ENCODE peak calls at places on chromosomes 1 and 21, in four cellular contexts. M is BE2C, N is endothelial cell, B is GM10248. A is an unnamed sample.

GRCh38 chr1:33322109-33322508 is 1.2 kb upstream of the A3GALT2 start:
- DNase-seq in N (no peak), M (no peak), B (no peak), A (no peak)

GRCh38 chr1:99548924-99549605 is 96.8 kb upstream of the PALMD start:
- DNase-seq in B (no peak), N (no peak), M (peak), A (no peak)

GRCh38 chr1:167467126-167467725 is 51.1 kb downstream of the CD247 start:
- DNase-seq in N (no peak), M (no peak), B (no peak), A (peak)

GRCh38 chr1:6090288-6090687 is 44.6 kb downstream of the KCNAB2 start:
- DNase-seq in N (no peak), M (no peak), B (no peak), A (no peak)

GRCh38 chr21:28763809-28764418 is 228.8 kb downstream of the LTN1 start:
- DNase-seq in B (no peak), M (no peak), N (no peak), A (no peak)

GRCh38 chr21:39087238-39087975 is 95.8 kb downstream of the PSMG1 start:
- DNase-seq in N (no peak), M (no peak), B (no peak), A (no peak)

GRCh38 chr21:26130249-26130896 is 40.2 kb downstream of the APP start:
- DNase-seq in B (no peak), M (no peak), N (no peak), A (no peak)

GRCh38 chr1:34265396-34265795 is 88.7 kb downstream of the C1orf94 start:
- DNase-seq in B (no peak), N (no peak), M (no peak), A (no peak)

GRCh38 chr1:222582099-222582774 is 7.5 kb downstream of the TAF1A start:
- DNase-seq in N (no peak), M (no peak), B (peak), A (no peak)

GRCh38 chr1:91273875-91274274 is 130.8 kb downstream of the HFM1 start:
- DNase-seq in B (no peak), N (no peak), M (no peak), A (no peak)

GRCh38 chr1:91281782-91282181 is 122.9 kb downstream of the HFM1 start:
- DNase-seq in B (no peak), M (no peak), N (no peak), A (no peak)

GRCh38 chr1:91282695-91283420 is 121.8 kb downstream of the HFM1 start:
- DNase-seq in B (peak), N (peak), M (peak), A (peak)

GRCh38 chr1:91283421-91283726 is 121.3 kb downstream of the HFM1 start:
- DNase-seq in B (no peak), N (no peak), M (no peak), A (no peak)

DNA sequence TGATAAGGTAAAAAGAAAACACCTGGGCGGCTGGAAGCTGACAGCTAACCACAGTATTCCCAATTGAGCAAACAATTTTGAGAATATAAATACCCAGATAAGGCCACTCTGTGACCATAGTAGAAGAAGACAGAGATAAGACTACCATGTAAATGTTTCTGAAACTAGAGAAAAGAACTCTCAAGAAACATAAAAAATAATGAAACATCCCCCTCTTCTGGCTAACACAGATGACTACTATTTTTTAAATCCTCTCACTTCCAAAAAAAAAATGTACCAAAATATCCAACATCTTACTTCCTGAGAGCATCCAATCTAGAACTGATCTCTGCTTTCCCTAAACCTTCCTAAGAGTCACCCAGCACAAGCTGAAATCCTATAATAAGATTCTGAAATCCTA is 125.9 kb downstream of the HFM1 start:
- DNase-seq in N (no peak), M (no peak), B (no peak), A (no peak)
- TF ChIP-seq CTCF in N (peak), M (peak), B (peak), A (no peak)

GRCh38 chr1:13730301-13730700 is 30.3 kb downstream of the PRDM2 start:
- DNase-seq in B (no peak), M (no peak), N (no peak), A (no peak)

GRCh38 chr1:13733705-13734104 is 33.7 kb downstream of the PRDM2 start:
- DNase-seq in M (no peak), B (no peak), N (no peak), A (no peak)

GRCh38 chr1:13731897-13732296 is 31.9 kb downstream of the PRDM2 start:
- DNase-seq in B (no peak), N (no peak), M (no peak), A (no peak)

GRCh38 chr1:13732971-13733667 is 33.1 kb downstream of the PRDM2 start:
- DNase-seq in B (no peak), N (no peak), M (no peak), A (no peak)

GRCh38 chr1:13730751-13731482 is 30.9 kb downstream of the PRDM2 start:
- DNase-seq in N (no peak), B (peak), M (no peak), A (peak)
- TF ChIP-seq CTCF in N (no peak), B (no peak), M (no peak), A (no peak)

GRCh38 chr1:36595921-36596320 is 113.2 kb upstream of the CSF3R start:
- DNase-seq in B (no peak), M (no peak), N (no peak), A (no peak)
- TF ChIP-seq CTCF in B (no peak), M (no peak), N (no peak), A (no peak)

GRCh38 chr1:143611159-143611558 is 360.6 kb downstream of the FAM72C start:
- DNase-seq in M (no peak), N (peak), B (no peak), A (no peak)
- TF ChIP-seq CTCF in M (peak), N (peak), B (no peak), A (no peak)

DNA sequence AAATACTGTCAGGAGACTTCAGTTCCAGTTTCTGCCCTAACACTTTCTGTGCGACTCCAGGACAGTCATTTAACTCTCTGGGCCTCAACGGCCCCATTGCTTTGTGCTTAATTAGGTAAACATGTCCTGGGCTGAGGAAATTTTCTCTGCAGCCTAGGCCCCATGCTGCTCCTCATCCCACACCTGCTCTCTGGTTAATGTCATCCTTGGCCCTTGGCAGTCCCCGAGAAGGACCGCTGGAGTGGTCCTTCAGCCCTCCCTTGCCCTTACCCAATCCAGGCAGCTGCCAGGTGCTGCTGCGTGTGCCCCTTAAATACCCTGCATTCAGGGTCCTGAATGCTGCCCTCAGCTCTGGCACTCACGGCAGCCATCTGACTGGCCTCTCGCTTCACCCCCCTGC is 18.7 kb downstream of the UBL4B start:
- DNase-seq in M (no peak), N (no peak), B (no peak), A (no peak)
- TF ChIP-seq CTCF in M (no peak), N (no peak), B (no peak), A (no peak)

DNA sequence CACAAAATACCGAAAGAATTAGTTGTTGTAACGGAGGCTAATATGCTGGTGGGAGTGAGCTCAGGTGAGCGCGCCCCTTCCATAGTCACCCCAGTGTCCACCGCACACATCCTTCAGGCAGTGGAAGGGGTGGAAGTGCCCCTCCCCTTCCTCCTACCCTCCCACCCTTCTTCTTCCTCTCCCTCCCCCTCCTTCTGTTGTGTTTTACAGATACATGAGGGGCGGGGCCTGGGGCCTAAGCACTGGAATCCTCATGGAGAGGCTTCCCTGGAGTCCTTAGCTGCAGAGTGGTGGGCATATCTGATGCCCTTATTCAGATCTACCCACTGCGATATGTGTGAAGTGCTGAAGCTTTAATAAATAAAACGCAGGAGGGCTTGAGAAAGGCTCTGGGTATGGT is 10.3 kb upstream of the ADARB1 start:
- DNase-seq in M (no peak), B (no peak), N (no peak), A (no peak)
- TF ChIP-seq CTCF in M (no peak), B (no peak), N (no peak), A (no peak)

DNA sequence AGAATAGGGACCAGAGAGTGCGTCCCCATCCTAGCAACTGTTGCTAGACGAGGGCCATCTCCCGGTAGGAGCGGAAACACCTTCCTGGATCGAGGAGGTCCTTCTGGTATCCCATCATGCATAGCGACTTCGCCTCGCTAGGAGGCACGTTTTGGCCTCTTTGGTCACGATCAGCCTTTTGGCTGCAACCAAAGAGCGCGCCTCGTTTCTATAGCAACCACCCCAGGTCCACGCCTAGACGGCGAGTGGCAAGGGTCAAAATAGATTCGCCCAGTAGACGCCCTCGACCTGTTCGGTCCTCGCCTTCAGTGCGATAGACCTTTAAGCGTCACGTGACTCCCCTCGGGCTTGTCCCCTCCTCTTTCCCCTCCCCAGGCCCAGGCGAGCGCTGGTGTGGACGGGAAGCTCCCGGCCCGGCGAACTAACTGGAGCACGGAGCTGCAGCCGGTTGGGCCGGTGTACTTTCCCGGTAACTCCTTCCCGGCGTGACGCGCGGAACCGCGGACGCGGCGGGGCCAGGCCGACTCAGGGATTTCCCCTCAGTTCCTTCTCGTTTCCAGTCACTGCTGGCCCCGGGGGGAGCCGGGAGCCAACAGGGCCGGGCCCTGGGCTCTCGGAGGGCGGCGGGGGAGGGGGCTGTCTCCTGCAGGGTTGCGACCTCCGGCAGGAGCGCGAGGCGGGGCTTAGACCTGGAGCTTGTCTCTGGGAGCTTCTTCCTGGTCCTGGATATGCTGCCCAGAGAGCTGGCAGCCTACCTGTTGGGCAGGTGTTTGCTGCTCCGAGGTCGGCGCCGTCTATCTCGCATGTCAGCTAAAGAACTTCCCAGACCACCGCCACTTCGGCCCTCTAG is at the start of gene DNAJC16:
- DNase-seq in N (peak), M (peak), B (peak), A (peak)
- TF ChIP-seq CTCF in N (no peak), M (peak), B (no peak), A (peak)

DNA sequence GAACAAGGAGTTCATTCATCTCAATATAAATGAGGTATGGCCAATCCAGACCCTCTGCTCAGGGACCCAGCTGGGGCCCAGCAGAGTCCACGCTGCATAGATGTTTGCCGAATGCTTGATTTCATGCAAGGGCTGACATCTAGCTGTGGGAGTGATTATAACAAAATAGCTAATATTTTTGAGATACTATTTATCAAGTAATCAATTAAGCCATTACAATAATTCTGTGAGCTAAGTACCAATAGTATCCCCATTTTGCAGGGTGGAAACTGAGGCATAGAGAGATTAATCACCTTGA is 50.9 kb downstream of the CAPN9 start:
- DNase-seq in N (no peak), M (no peak), B (no peak), A (no peak)
- TF ChIP-seq CTCF in N (no peak), M (no peak), B (no peak), A (no peak)

DNA sequence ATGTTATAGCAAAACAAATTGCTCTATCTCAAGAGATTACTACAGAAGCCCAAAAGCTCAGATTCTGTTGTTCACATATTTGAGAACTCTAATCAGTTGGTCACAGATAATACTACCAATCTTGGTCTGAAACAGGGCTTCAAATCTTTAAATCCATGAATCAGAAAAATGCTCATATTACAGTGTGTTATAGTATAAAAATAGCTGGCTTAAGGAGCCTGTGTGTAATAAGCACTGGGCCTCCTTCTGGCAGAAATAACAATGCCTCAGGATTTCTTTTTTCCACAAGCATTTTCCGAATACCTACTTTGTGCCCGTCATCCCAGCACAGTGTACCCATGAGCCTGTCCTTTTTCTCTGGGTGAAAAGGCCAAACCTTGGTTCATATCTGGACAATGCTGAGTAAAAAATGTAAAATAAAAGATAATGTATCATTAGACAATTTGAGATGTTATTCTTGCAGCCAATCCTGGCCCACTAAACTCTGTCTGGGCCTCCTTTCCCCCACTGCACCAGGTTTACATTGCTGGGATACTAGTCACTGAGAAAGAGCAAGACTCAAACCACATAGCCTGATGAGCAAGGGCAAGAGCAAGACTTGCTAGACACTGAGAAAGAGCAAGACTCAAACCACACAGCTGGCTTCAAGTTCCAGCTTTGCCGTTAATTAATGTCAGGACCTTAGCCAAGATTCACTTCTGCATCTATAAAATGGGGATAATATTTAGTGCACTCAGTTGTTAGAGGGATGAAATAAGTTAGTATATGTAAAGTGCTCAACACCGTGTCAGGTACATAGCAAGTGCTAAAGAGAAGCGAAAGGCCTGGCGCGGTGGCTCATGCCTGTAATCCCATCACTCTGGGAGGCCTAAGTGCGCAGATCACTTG is 17.0 kb upstream of the ADAR start:
- DNase-seq in B (no peak), M (no peak), N (no peak), A (no peak)
- TF ChIP-seq CTCF in B (no peak), M (no peak), N (no peak), A (no peak)

GRCh38 chr1:158112994-158113758 is 67.5 kb upstream of the CD1D start:
- DNase-seq in M (peak), B (peak), N (peak), A (peak)
- TF ChIP-seq CTCF in M (no peak), B (no peak), N (peak), A (peak)

A was measured in WERI-Rb-1.